ENCODE peak calls at places on chromosomes 16 and 17, in seven cellular contexts. E is A549, A is transverse colon, Z is H1, S is K562, L is suprapubic skin, F is ovary. C is an unnamed sample.

GRCh38 chr16:35425270-35425669 is 1965.9 kb downstream of the TP53TG3F start:
- DNase-seq in E (no peak), L (no peak), Z (no peak), A (no peak), S (no peak), F (no peak), C (no peak)

GRCh38 chr16:86899757-86900156 is 321.4 kb downstream of the FOXL1 start:
- DNase-seq in A (no peak), F (no peak), E (no peak), L (no peak), Z (no peak), S (no peak), C (no peak)

GRCh38 chr16:75264999-75265910 is 13.8 kb upstream of the BCAR1 start:
- DNase-seq in E (no peak), F (no peak), Z (peak; percentile 60), S (peak; percentile 58), A (peak; percentile 72), L (peak; percentile 80), C (no peak)

GRCh38 chr17:68468785-68469184 is 11.5 kb upstream of the WIPI1 start:
- DNase-seq in L (no peak), S (no peak), A (no peak), Z (no peak), F (no peak), E (no peak), C (no peak)

GRCh38 chr16:19872935-19873334 is 11.7 kb downstream of the GPRC5B start:
- DNase-seq in F (no peak), S (no peak), E (no peak), L (no peak), Z (no peak), A (no peak), C (no peak)

GRCh38 chr16:11497329-11497805 is 89.4 kb downstream of the LITAF start:
- DNase-seq in L (peak; percentile 89), Z (peak; percentile 67), A (peak; percentile 81), E (peak; percentile 88), F (peak; percentile 69), S (no peak), C (peak; percentile 72)

GRCh38 chr17:74332017-74332650 is 6.1 kb downstream of the KIF19 start:
- DNase-seq in F (no peak), E (no peak), Z (no peak), L (no peak), S (no peak), A (no peak), C (no peak)

GRCh38 chr16:35605921-35606320 is 2146.5 kb downstream of the TP53TG3F start:
- DNase-seq in A (no peak), L (no peak), S (no peak), Z (no peak), F (no peak), E (no peak), C (no peak)

GRCh38 chr17:42682400-42683384 is at the start of gene CNTNAP1:
- DNase-seq in E (peak; percentile 77), Z (peak; percentile 77), L (no peak), A (peak; percentile 68), F (peak; percentile 79), S (peak; percentile 34), C (no peak)

GRCh38 chr17:32256012-32256694 is 9.5 kb upstream of the RHBDL3 start:
- DNase-seq in E (no peak), A (no peak), S (no peak), F (no peak), Z (no peak), L (no peak), C (no peak)

GRCh38 chr17:27566673-27567562 is 64.1 kb upstream of the LGALS9 start:
- DNase-seq in A (no peak), L (no peak), E (no peak), F (no peak), S (no peak), Z (no peak), C (no peak)

GRCh38 chr17:76537578-76538280 is at the start of gene CYGB:
- DNase-seq in A (no peak), L (no peak), F (no peak), Z (no peak), E (no peak), S (no peak), C (no peak)

GRCh38 chr16:67673712-67674580 is 7.3 kb downstream of the C16orf86 start:
- DNase-seq in S (no peak), L (no peak), A (peak; percentile 82), E (no peak), Z (no peak), F (peak; percentile 75), C (peak; percentile 47)

GRCh38 chr16:12677472-12677871 is 126.2 kb downstream of the CPPED1 start:
- DNase-seq in S (no peak), A (no peak), F (no peak), L (no peak), E (no peak), Z (no peak), C (no peak)

GRCh38 chr17:78010759-78011158 is 52.3 kb downstream of the TNRC6C start:
- DNase-seq in S (no peak), E (no peak), Z (no peak), A (no peak), F (no peak), L (no peak), C (no peak)

GRCh38 chr16:4790871-4791270 is 2.7 kb upstream of the SEPTIN12 start:
- DNase-seq in A (no peak), L (no peak), F (no peak), S (no peak), E (no peak), Z (no peak), C (no peak)

DNA sequence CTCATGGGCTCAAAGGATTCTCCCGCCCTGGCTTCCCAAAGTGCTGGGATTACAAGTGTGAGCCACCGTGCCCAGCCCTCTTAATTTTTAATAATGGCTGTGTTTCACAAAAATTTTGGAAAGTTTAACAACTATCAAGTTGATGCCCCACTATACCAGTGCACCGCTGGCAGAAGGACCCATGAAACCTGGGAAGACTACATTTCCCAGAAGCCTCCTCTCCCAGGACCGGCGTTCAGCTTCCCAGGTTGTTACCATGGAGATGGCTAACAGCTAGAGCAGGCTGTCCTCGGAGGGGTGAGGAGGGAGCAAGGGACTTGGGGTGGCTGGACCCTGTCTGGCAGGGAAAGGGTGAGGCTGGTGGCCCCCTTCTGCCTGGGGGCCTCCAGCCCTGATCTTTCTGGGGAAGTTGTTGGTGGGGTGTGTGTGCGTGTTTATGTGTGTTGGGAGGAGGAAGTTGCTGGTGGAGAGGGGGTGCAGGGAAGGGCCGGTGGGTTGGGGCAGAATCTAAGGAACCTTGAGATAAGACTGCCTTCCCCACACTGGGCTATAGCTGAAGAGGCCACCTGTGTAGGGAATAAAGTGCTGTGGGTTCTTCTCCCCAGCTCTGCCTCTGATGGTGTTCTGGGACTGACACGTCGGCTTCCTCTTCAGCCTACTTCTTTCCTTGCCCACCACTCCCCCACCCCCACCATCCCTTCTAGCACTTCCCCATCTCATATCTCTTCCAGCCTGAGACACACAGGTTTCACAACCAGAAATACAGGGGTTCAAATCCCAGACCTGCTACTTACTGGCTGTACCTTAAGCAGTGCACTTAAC is at the start of gene DRC7:
- DNase-seq in E (peak; percentile 93), A (peak; percentile 25), Z (peak; percentile 64), F (peak; percentile 36), L (peak; percentile 54), S (peak; percentile 81), C (no peak)
- TF ChIP-seq EP300 in E (no peak), A (no peak), Z (no peak), F (no peak), L (no peak), S (no peak), C (no peak)

DNA sequence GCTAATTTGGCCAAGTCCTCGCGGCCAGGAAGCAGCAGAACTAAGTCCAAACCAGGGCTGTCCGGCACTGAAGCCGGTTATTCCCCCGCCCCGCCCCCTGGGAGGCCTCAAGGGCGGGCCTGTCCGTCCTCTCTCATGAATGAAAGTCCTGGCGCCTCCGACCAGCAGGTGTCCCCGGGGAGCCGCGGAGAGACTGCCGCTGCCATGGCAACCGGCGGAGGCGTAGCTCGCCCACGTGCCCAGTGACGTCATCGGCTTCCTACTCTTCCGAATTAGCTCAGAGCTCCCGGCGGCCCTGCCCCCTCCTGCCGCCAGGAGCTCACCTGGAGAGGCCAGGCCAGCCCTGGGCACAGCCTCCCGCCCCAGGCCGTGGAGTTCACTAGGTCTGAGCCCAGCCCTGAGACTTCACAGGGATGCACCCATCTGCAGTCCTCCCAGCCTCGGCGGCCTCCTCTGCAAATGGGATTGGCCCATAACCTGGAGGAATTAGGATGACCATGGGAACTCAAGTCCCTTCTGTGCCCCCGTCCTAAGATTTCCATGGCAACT is 1.3 kb downstream of the SPATA2L start:
- DNase-seq in A (peak; percentile 100), E (peak; percentile 93), Z (peak; percentile 98), S (peak; percentile 90), L (peak; percentile 98), F (peak; percentile 100), C (peak; percentile 99)
- TF ChIP-seq EP300 in A (no peak), E (no peak), Z (peak; percentile 73), S (peak; percentile 43), L (no peak), F (peak; percentile 51), C (peak; percentile 86)

GRCh38 chr17:50037321-50038107 is 18.4 kb upstream of the ITGA3 start:
- DNase-seq in Z (no peak), A (peak; percentile 53), L (peak; percentile 51), E (no peak), F (peak; percentile 75), S (no peak), C (no peak)
- TF ChIP-seq EP300 in Z (no peak), A (no peak), L (no peak), E (peak; percentile 46), F (no peak), S (no peak), C (no peak)

GRCh38 chr17:59707182-59707970 is at the start of the genes PTRH2 and VMP1:
- DNase-seq in A (peak; percentile 98), F (peak; percentile 98), E (peak; percentile 100), Z (peak; percentile 92), S (peak; percentile 95), L (peak; percentile 99), C (peak; percentile 95)
- TF ChIP-seq EP300 in A (no peak), F (no peak), E (no peak), Z (no peak), S (no peak), L (no peak), C (peak; percentile 88)

DNA sequence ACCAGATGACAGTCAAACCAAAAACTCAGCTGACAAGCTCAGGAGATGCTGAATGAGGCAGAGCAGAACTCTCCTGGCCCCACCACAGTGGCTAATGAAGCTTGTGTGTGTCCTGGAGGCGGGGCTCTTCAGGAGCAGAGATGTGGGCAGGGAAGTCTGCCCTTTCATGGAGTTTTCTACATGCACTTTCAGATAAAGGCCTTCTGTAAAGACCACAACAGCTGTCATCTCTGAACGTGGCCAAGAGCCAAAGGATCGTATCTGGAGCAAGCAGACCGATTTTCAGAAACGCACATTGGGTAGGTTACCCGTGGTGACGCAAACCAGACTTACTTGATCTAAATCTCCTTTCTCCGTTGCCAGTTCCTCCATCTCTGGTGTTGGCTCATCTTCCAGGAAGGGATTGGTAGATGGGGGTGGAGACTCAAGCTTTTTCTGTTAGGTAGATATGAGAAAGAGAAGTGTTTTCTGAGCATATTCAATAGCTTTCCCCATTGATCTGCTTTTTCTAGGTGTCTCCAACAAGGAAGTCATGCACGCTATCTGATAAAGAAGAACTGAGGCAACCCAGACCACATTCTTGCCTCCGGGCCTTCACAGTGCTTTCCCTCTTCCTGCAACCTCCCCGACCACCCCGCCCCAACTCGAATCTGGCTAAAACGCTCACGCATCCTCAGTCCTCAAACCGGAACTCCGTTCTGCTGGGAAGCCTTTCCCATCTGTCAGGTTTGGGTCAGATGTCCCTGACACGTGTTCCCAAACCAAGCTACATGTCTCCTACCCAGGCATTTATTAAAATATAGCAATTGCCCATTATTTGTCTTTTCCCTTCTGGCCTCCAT is 113.0 kb downstream of the VPS53 start:
- DNase-seq in Z (no peak), S (peak; percentile 74), E (no peak), A (peak; percentile 28), F (no peak), L (no peak), C (no peak)
- TF ChIP-seq EP300 in Z (no peak), S (peak; percentile 95), E (no peak), A (no peak), F (no peak), L (no peak), C (no peak)

C was measured in tibial nerve.